ENCODE peak calls at places on chromosomes 7 and 10, in nine cellular contexts. D is left ventricle myocardium superior; Q is activated CD4-positive, alpha-beta T cell treated with anti-CD3 and anti-CD28 coated beads, Interleukin-2, amount 50 U/mL, for 48 hours; T is lung; K is activated CD8-positive, alpha-beta memory T cell treated with anti-CD3 and anti-CD28 coated beads for 48 hours; C is T1000; V is psoas muscle; H is mammary epithelial cell; O is GDM1. N is an unnamed sample.
A peak's percentile ranks its signal among the peaks of the same experiment; 100 is the strongest.

GRCh38 chr10:114632869-114633715 is 25.0 kb downstream of the ABLIM1 start:
- DNase-seq in D (peak; percentile 60), Q (no peak), T (peak; percentile 48), K (no peak), C (peak; percentile 64), V (no peak), H (peak; percentile 54), O (no peak), N (no peak)

GRCh38 chr7:80900583-80901576 is 18.0 kb downstream of the SEMA3C start:
- DNase-seq in D (no peak), Q (no peak), T (no peak), K (no peak), C (no peak), V (no peak), H (peak; percentile 78), O (no peak), N (no peak)

GRCh38 chr10:112217413-112218390 is 34.1 kb upstream of the GPAM start:
- DNase-seq in D (no peak), Q (no peak), T (no peak), K (no peak), C (no peak), V (no peak), H (no peak), O (no peak), N (no peak)

GRCh38 chr10:46222364-46222935 is 64.3 kb upstream of the ANTXRL start:
- DNase-seq in D (no peak), Q (no peak), T (no peak), K (no peak), C (no peak), V (no peak), H (no peak), O (no peak), N (no peak)

GRCh38 chr7:43072530-43072929 is 39.9 kb upstream of the HECW1 start:
- DNase-seq in D (no peak), Q (no peak), T (no peak), K (no peak), C (no peak), V (no peak), H (no peak), O (no peak), N (no peak)

GRCh38 chr7:142873281-142873784 is 12.2 kb downstream of the TRPV6 start:
- DNase-seq in D (no peak), Q (peak; percentile 42), T (no peak), K (no peak), C (no peak), V (no peak), H (no peak), O (no peak), N (no peak)

GRCh38 chr10:118977864-118978263 is 51.6 kb upstream of the NANOS1 start:
- DNase-seq in D (no peak), Q (no peak), T (no peak), K (no peak), C (no peak), V (no peak), H (no peak), O (no peak), N (no peak)

GRCh38 chr7:26843696-26844095 is 20.7 kb downstream of the SKAP2 start:
- DNase-seq in D (no peak), Q (no peak), T (no peak), K (no peak), C (no peak), V (no peak), H (peak; percentile 16), O (no peak), N (no peak)

GRCh38 chr7:81852701-81853100 is 82.9 kb upstream of the HGF start:
- DNase-seq in D (no peak), Q (no peak), T (no peak), K (no peak), C (no peak), V (no peak), H (no peak), O (no peak), N (no peak)

GRCh38 chr7:132280335-132280734 is 295.9 kb downstream of the PLXNA4 start:
- DNase-seq in D (no peak), Q (no peak), T (no peak), K (no peak), C (no peak), V (no peak), H (no peak), O (no peak), N (no peak)

GRCh38 chr7:70782729-70783290 is 349.1 kb upstream of the GALNT17 start:
- DNase-seq in D (no peak), Q (no peak), T (no peak), K (no peak), C (no peak), V (no peak), H (no peak), O (no peak), N (no peak)

GRCh38 chr7:158606111-158606510 is 18.5 kb upstream of the PTPRN2 start:
- DNase-seq in D (no peak), Q (no peak), T (no peak), K (no peak), C (no peak), V (no peak), H (no peak), O (no peak), N (no peak)

GRCh38 chr10:109934958-109935793 is 11.9 kb upstream of the XPNPEP1 start:
- DNase-seq in D (no peak), Q (peak; percentile 29), T (no peak), K (no peak), C (no peak), V (no peak), H (peak; percentile 56), O (peak; percentile 30), N (no peak)

GRCh38 chr10:26829810-26830515 is 30.8 kb downstream of the ABI1 start:
- DNase-seq in D (no peak), Q (no peak), T (no peak), K (no peak), C (no peak), V (no peak), H (no peak), O (peak; percentile 55), N (no peak)

GRCh38 chr10:74039561-74040145 is 41.7 kb downstream of the VCL start:
- DNase-seq in D (no peak), Q (no peak), T (peak; percentile 38), K (no peak), C (no peak), V (peak; percentile 63), H (no peak), O (peak; percentile 26), N (no peak)

GRCh38 chr10:101085846-101086245 is 24.1 kb downstream of the KAZALD1 start:
- DNase-seq in D (no peak), Q (no peak), T (no peak), K (no peak), C (no peak), V (no peak), H (peak; percentile 84), O (no peak), N (no peak)

GRCh38 chr10:118522791-118523498 is 72.5 kb downstream of the PRLHR start:
- DNase-seq in D (no peak), Q (no peak), T (no peak), K (no peak), C (no peak), V (no peak), H (peak; percentile 96), O (no peak), N (no peak)

GRCh38 chr10:4981722-4982471 is 18.7 kb downstream of the AKR1C1 start:
- DNase-seq in D (no peak), Q (no peak), T (peak; percentile 69), K (no peak), C (no peak), V (no peak), H (peak; percentile 16), O (no peak), N (peak; percentile 16)

GRCh38 chr7:145718129-145718528 is 398.5 kb upstream of the CNTNAP2 start:
- DNase-seq in D (no peak), Q (no peak), T (no peak), K (no peak), C (no peak), V (no peak), H (no peak), O (no peak), N (no peak)

GRCh38 chr10:48796846-48797245 is 112.2 kb downstream of the WDFY4 start:
- DNase-seq in D (no peak), Q (no peak), T (no peak), K (no peak), C (no peak), V (no peak), H (no peak), O (no peak), N (no peak)

GRCh38 chr10:97818572-97818971 is 31.1 kb upstream of the GOLGA7B start:
- DNase-seq in D (no peak), Q (no peak), T (no peak), K (no peak), C (no peak), V (no peak), H (no peak), O (no peak), N (no peak)

GRCh38 chr10:107118866-107119265 is 45.6 kb downstream of the SORCS1 start:
- DNase-seq in D (no peak), Q (no peak), T (no peak), K (no peak), C (no peak), V (no peak), H (no peak), O (no peak), N (no peak)

GRCh38 chr10:113058175-113058961 is 108.3 kb downstream of the TCF7L2 start:
- DNase-seq in D (no peak), Q (no peak), T (no peak), K (no peak), C (no peak), V (no peak), H (peak; percentile 44), O (no peak), N (no peak)

GRCh38 chr10:44963772-44964633 is 4.4 kb downstream of the RASSF4 start:
- DNase-seq in D (peak; percentile 94), Q (no peak), T (peak; percentile 72), K (no peak), C (no peak), V (peak; percentile 95), H (no peak), O (no peak), N (no peak)

GRCh38 chr7:99679032-99679399 is 780 bp downstream of the CYP3A5 start:
- DNase-seq in D (no peak), Q (no peak), T (no peak), K (no peak), C (no peak), V (no peak), H (peak; percentile 40), O (no peak), N (no peak)

GRCh38 chr7:135083005-135083404 is 64.9 kb upstream of the TMEM140 start:
- DNase-seq in D (no peak), Q (no peak), T (no peak), K (no peak), C (no peak), V (no peak), H (no peak), O (no peak), N (no peak)

GRCh38 chr7:27899601-27900000 is 159.6 kb downstream of the TAX1BP1 start:
- DNase-seq in D (no peak), Q (peak; percentile 7), T (no peak), K (peak; percentile 7), C (no peak), V (no peak), H (no peak), O (no peak), N (no peak)

GRCh38 chr7:2106920-2107319 is 125.8 kb downstream of the MAD1L1 start:
- DNase-seq in D (peak; percentile 50), Q (no peak), T (no peak), K (no peak), C (no peak), V (peak; percentile 70), H (peak; percentile 93), O (no peak), N (no peak)

GRCh38 chr7:54712777-54713176 is 46.2 kb downstream of the SEC61G start:
- DNase-seq in D (no peak), Q (no peak), T (no peak), K (no peak), C (no peak), V (no peak), H (no peak), O (no peak), N (no peak)

GRCh38 chr10:25083546-25084111 is 67.2 kb downstream of the THNSL1 start:
- DNase-seq in D (no peak), Q (no peak), T (no peak), K (no peak), C (no peak), V (no peak), H (no peak), O (no peak), N (no peak)

GRCh38 chr10:130053561-130053960 is 57.1 kb downstream of the C10orf143 start:
- DNase-seq in D (no peak), Q (no peak), T (no peak), K (no peak), C (no peak), V (no peak), H (no peak), O (no peak), N (no peak)